ENCODE peak calls at places on chromosomes 11 and 22, in seven cellular contexts. One of them, this sample, is unnamed. For H3K36me3, the result is how much of the 10 kb centered on the place peaks cover.

GRCh38 chr11:14350716-14351238 is 8.2 kb downstream of the RRAS2 start:
- DNase-seq in tibial nerve: no peak
- DNase-seq in heart left ventricle: no peak
- DNase-seq in H1: no peak
- DNase-seq in thyroid gland: no peak
- DNase-seq in HCT116: no peak
- DNase-seq in Peyer's patch: no peak
- DNase-seq in this sample: no peak

GRCh38 chr11:75576445-75577049 is 14.5 kb downstream of the SERPINH1 start:
- DNase-seq in H1: no peak
- DNase-seq in thyroid gland: peak
- DNase-seq in HCT116: no peak
- DNase-seq in heart left ventricle: no peak
- DNase-seq in Peyer's patch: no peak
- DNase-seq in tibial nerve: peak
- DNase-seq in this sample: peak

GRCh38 chr11:86458294-86459001 is 83.8 kb downstream of the CCDC81 start:
- DNase-seq in H1: no peak
- DNase-seq in thyroid gland: no peak
- DNase-seq in HCT116: no peak
- DNase-seq in Peyer's patch: no peak
- DNase-seq in heart left ventricle: no peak
- DNase-seq in tibial nerve: peak
- DNase-seq in this sample: no peak

GRCh38 chr11:84430661-84431060 is 1144.5 kb upstream of the CCDC90B start:
- DNase-seq in thyroid gland: peak
- DNase-seq in tibial nerve: no peak
- DNase-seq in heart left ventricle: no peak
- DNase-seq in Peyer's patch: no peak
- DNase-seq in HCT116: no peak
- DNase-seq in H1: no peak
- DNase-seq in this sample: no peak

GRCh38 chr22:24363243-24363642 is 64.2 kb upstream of the ADORA2A start:
- DNase-seq in H1: no peak
- DNase-seq in HCT116: no peak
- DNase-seq in tibial nerve: no peak
- DNase-seq in Peyer's patch: no peak
- DNase-seq in thyroid gland: no peak
- DNase-seq in heart left ventricle: no peak
- DNase-seq in this sample: no peak

GRCh38 chr11:9120659-9121350 is 29.4 kb upstream of the SCUBE2 start:
- DNase-seq in HCT116: peak
- DNase-seq in H1: peak
- DNase-seq in tibial nerve: no peak
- DNase-seq in heart left ventricle: no peak
- DNase-seq in thyroid gland: no peak
- DNase-seq in Peyer's patch: no peak
- DNase-seq in this sample: no peak

GRCh38 chr22:38735126-38735464 is 20.7 kb downstream of the SUN2 start:
- DNase-seq in heart left ventricle: no peak
- DNase-seq in thyroid gland: no peak
- DNase-seq in Peyer's patch: peak
- DNase-seq in tibial nerve: no peak
- DNase-seq in H1: no peak
- DNase-seq in HCT116: no peak
- DNase-seq in this sample: no peak

GRCh38 chr11:112453601-112454577 is 193.2 kb upstream of the PLET1 start:
- DNase-seq in Peyer's patch: no peak
- DNase-seq in HCT116: peak
- DNase-seq in heart left ventricle: no peak
- DNase-seq in H1: peak
- DNase-seq in tibial nerve: no peak
- DNase-seq in thyroid gland: peak
- DNase-seq in this sample: peak

GRCh38 chr11:27699242-27699925 is 871 bp downstream of the BDNF start:
- DNase-seq in H1: peak
- DNase-seq in HCT116: no peak
- DNase-seq in Peyer's patch: no peak
- DNase-seq in heart left ventricle: no peak
- DNase-seq in tibial nerve: no peak
- DNase-seq in thyroid gland: peak
- DNase-seq in this sample: no peak

GRCh38 chr11:93225642-93226041 is 27.9 kb upstream of the SLC36A4 start:
- DNase-seq in HCT116: peak
- DNase-seq in H1: no peak
- DNase-seq in tibial nerve: no peak
- DNase-seq in thyroid gland: no peak
- DNase-seq in Peyer's patch: no peak
- DNase-seq in heart left ventricle: no peak
- DNase-seq in this sample: no peak

GRCh38 chr11:115916596-115916995 is 412.4 kb upstream of the CADM1 start:
- DNase-seq in HCT116: no peak
- DNase-seq in tibial nerve: no peak
- DNase-seq in Peyer's patch: no peak
- DNase-seq in H1: no peak
- DNase-seq in thyroid gland: peak
- DNase-seq in heart left ventricle: no peak
- DNase-seq in this sample: no peak

GRCh38 chr11:59963733-59964132 is at the start of gene OOSP4A:
- DNase-seq in HCT116: no peak
- DNase-seq in H1: no peak
- DNase-seq in heart left ventricle: no peak
- DNase-seq in Peyer's patch: no peak
- DNase-seq in thyroid gland: no peak
- DNase-seq in tibial nerve: no peak
- DNase-seq in this sample: no peak

GRCh38 chr11:67277231-67277961 is 11.1 kb downstream of the GRK2 start:
- DNase-seq in heart left ventricle: peak
- DNase-seq in H1: peak
- DNase-seq in tibial nerve: peak
- DNase-seq in HCT116: no peak
- DNase-seq in thyroid gland: peak
- DNase-seq in Peyer's patch: peak
- DNase-seq in this sample: peak

GRCh38 chr11:69891421-69892236 is 72.4 kb upstream of the FGF3 start:
- DNase-seq in H1: no peak
- DNase-seq in thyroid gland: no peak
- DNase-seq in tibial nerve: no peak
- DNase-seq in Peyer's patch: peak
- DNase-seq in HCT116: no peak
- DNase-seq in heart left ventricle: no peak
- DNase-seq in this sample: peak

GRCh38 chr11:2927851-2928604 is 1.2 kb downstream of the PHLDA2 start:
- DNase-seq in thyroid gland: no peak
- DNase-seq in HCT116: no peak
- DNase-seq in H1: no peak
- DNase-seq in Peyer's patch: peak
- DNase-seq in heart left ventricle: no peak
- DNase-seq in tibial nerve: no peak
- DNase-seq in this sample: peak

GRCh38 chr11:73875840-73876239 is 806 bp downstream of the COA4 start:
- DNase-seq in HCT116: no peak
- DNase-seq in thyroid gland: no peak
- DNase-seq in heart left ventricle: no peak
- DNase-seq in Peyer's patch: no peak
- DNase-seq in tibial nerve: no peak
- DNase-seq in H1: no peak
- DNase-seq in this sample: no peak

GRCh38 chr11:61838921-61839320 is 10.8 kb downstream of the FADS2 start:
- DNase-seq in tibial nerve: no peak
- DNase-seq in H1: no peak
- DNase-seq in HCT116: no peak
- DNase-seq in Peyer's patch: no peak
- DNase-seq in thyroid gland: no peak
- DNase-seq in heart left ventricle: no peak
- DNase-seq in this sample: no peak

GRCh38 chr11:61839742-61840141 is 11.6 kb downstream of the FADS2 start:
- DNase-seq in tibial nerve: no peak
- DNase-seq in HCT116: no peak
- DNase-seq in thyroid gland: no peak
- DNase-seq in heart left ventricle: no peak
- DNase-seq in H1: no peak
- DNase-seq in Peyer's patch: no peak
- DNase-seq in this sample: no peak

GRCh38 chr11:61840371-61840770 is 12.3 kb downstream of the FADS2 start:
- DNase-seq in thyroid gland: no peak
- DNase-seq in H1: no peak
- DNase-seq in tibial nerve: no peak
- DNase-seq in Peyer's patch: no peak
- DNase-seq in HCT116: no peak
- DNase-seq in heart left ventricle: no peak
- DNase-seq in this sample: no peak

GRCh38 chr11:61842421-61842820 is 14.3 kb downstream of the FADS2 start:
- DNase-seq in thyroid gland: no peak
- DNase-seq in Peyer's patch: no peak
- DNase-seq in HCT116: no peak
- DNase-seq in heart left ventricle: no peak
- DNase-seq in H1: no peak
- DNase-seq in tibial nerve: no peak
- DNase-seq in this sample: no peak

GRCh38 chr11:61841636-61842332 is 13.7 kb downstream of the FADS2 start:
- DNase-seq in H1: no peak
- DNase-seq in Peyer's patch: no peak
- DNase-seq in thyroid gland: no peak
- DNase-seq in tibial nerve: no peak
- DNase-seq in heart left ventricle: no peak
- DNase-seq in HCT116: no peak
- DNase-seq in this sample: no peak
- TF ChIP-seq POLR2A in H1: no peak
- TF ChIP-seq POLR2A in Peyer's patch: no peak
- TF ChIP-seq POLR2A in thyroid gland: no peak
- TF ChIP-seq POLR2A in tibial nerve: no peak
- TF ChIP-seq POLR2A in heart left ventricle: no peak
- TF ChIP-seq POLR2A in HCT116: no peak
- TF ChIP-seq POLR2A in this sample: no peak

GRCh38 chr22:41116342-41116741 is 23.9 kb downstream of the EP300 start:
- DNase-seq in heart left ventricle: no peak
- DNase-seq in Peyer's patch: no peak
- DNase-seq in thyroid gland: no peak
- DNase-seq in HCT116: no peak
- DNase-seq in H1: no peak
- DNase-seq in tibial nerve: no peak
- DNase-seq in this sample: no peak
- H3K36me3 ChIP-seq in heart left ventricle: under half
- H3K36me3 ChIP-seq in Peyer's patch: under half
- H3K36me3 ChIP-seq in thyroid gland: under half
- H3K36me3 ChIP-seq in HCT116: under half
- H3K36me3 ChIP-seq in H1: half or more
- H3K36me3 ChIP-seq in tibial nerve: under half
- H3K36me3 ChIP-seq in this sample: under half

DNA sequence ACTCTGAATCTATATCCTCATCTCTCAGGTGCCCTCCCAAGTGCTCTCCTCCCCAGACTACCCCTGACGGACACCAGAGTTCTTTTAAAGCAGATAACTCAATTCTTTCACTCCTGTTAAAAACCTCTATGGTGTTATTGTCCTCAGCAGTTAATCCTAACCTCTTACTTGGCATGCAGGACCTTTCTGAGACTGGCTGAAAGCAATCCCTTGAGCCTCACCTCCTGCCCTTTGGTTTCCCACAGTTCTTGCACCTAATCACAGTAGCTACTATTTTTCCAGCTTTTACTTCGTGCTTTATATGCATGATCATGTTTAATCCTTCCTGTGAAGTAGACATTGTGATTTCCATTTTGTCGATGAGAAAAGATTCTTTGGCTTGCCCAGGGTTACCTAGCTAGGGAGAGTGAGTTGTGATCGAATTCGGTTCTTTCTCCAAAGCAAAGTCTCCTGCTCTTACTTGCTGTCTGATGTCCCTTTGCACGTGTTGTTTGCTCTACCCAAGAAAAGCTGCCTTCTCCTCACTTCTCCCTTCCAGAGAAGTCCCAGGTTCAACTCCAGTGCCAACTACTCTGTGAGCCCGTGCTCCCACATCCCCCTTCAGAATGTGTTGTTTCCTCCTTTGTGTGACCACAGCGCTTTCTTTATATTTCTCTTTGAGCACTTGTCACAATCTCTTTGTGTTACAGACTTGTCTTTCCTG is 2.1 kb downstream of the UBE2L3 start:
- DNase-seq in thyroid gland: no peak
- DNase-seq in HCT116: no peak
- DNase-seq in heart left ventricle: no peak
- DNase-seq in H1: no peak
- DNase-seq in Peyer's patch: no peak
- DNase-seq in tibial nerve: no peak
- DNase-seq in this sample: no peak
- TF ChIP-seq CTCF in thyroid gland: no peak
- TF ChIP-seq CTCF in HCT116: no peak
- TF ChIP-seq CTCF in heart left ventricle: no peak
- TF ChIP-seq CTCF in H1: no peak
- TF ChIP-seq CTCF in Peyer's patch: no peak
- TF ChIP-seq CTCF in tibial nerve: no peak
- TF ChIP-seq CTCF in this sample: no peak

GRCh38 chr11:101034076-101034475 is 95.5 kb downstream of the PGR start:
- DNase-seq in H1: no peak
- DNase-seq in Peyer's patch: no peak
- DNase-seq in HCT116: no peak
- DNase-seq in tibial nerve: peak
- DNase-seq in thyroid gland: peak
- DNase-seq in heart left ventricle: peak
- DNase-seq in this sample: no peak

GRCh38 chr11:101035872-101036271 is 93.7 kb downstream of the PGR start:
- DNase-seq in HCT116: no peak
- DNase-seq in tibial nerve: no peak
- DNase-seq in H1: no peak
- DNase-seq in thyroid gland: no peak
- DNase-seq in Peyer's patch: no peak
- DNase-seq in heart left ventricle: no peak
- DNase-seq in this sample: no peak

GRCh38 chr11:101030015-101030414 is 99.6 kb downstream of the PGR start:
- DNase-seq in HCT116: no peak
- DNase-seq in Peyer's patch: no peak
- DNase-seq in tibial nerve: no peak
- DNase-seq in thyroid gland: no peak
- DNase-seq in heart left ventricle: no peak
- DNase-seq in H1: no peak
- DNase-seq in this sample: no peak

GRCh38 chr11:101030692-101031091 is 98.9 kb downstream of the PGR start:
- DNase-seq in heart left ventricle: no peak
- DNase-seq in HCT116: no peak
- DNase-seq in thyroid gland: no peak
- DNase-seq in Peyer's patch: no peak
- DNase-seq in tibial nerve: no peak
- DNase-seq in H1: no peak
- DNase-seq in this sample: no peak

GRCh38 chr11:101031713-101032112 is 97.9 kb downstream of the PGR start:
- DNase-seq in thyroid gland: no peak
- DNase-seq in Peyer's patch: no peak
- DNase-seq in heart left ventricle: no peak
- DNase-seq in tibial nerve: no peak
- DNase-seq in HCT116: no peak
- DNase-seq in H1: no peak
- DNase-seq in this sample: no peak
- TF ChIP-seq POLR2A in thyroid gland: no peak
- TF ChIP-seq POLR2A in Peyer's patch: no peak
- TF ChIP-seq POLR2A in heart left ventricle: no peak
- TF ChIP-seq POLR2A in tibial nerve: no peak
- TF ChIP-seq POLR2A in HCT116: no peak
- TF ChIP-seq POLR2A in H1: no peak
- TF ChIP-seq POLR2A in this sample: no peak

This sample was measured in transverse colon.